ENCODE peak calls at places on chromosomes 11 and 22, in ten cellular contexts. H, J, B, N, W, I, C, M, T and U are unnamed samples.

GRCh38 chr11:36227044-36227443 is 62.2 kb downstream of the COMMD9 start:
- DNase-seq in B (no peak), H (no peak), M (no peak), C (no peak), T (no peak), J (no peak), I (no peak), W (no peak), N (no peak), U (no peak)

GRCh38 chr11:7651140-7651551 is 22.2 kb downstream of the CYB5R2 start:
- DNase-seq in T (no peak), W (no peak), I (no peak), M (no peak), B (no peak), C (no peak), H (no peak), J (no peak), N (no peak), U (peak)

GRCh38 chr11:72574046-72574445 is 100.2 kb downstream of the PDE2A start:
- DNase-seq in T (no peak), C (no peak), J (no peak), I (no peak), M (no peak), H (no peak), N (no peak), W (no peak), B (no peak), U (no peak)

GRCh38 chr11:3123761-3124733 is 41.1 kb downstream of the OSBPL5 start:
- DNase-seq in J (peak), N (no peak), W (peak), T (peak), C (peak), H (no peak), M (no peak), B (no peak), I (no peak), U (peak)

GRCh38 chr11:62546244-62546936 is at the start of gene AHNAK:
- DNase-seq in T (peak), H (peak), M (peak), B (peak), W (peak), J (peak), I (peak), N (peak), C (peak), U (peak)

GRCh38 chr11:21612326-21612725 is 580.6 kb upstream of the ANO5 start:
- DNase-seq in J (no peak), B (no peak), W (no peak), M (no peak), C (no peak), I (no peak), T (no peak), H (no peak), N (no peak), U (no peak)

GRCh38 chr22:37062366-37062655 is 10.8 kb downstream of the KCTD17 start:
- DNase-seq in B (no peak), W (no peak), I (no peak), J (no peak), H (no peak), N (no peak), M (no peak), C (no peak), T (no peak), U (no peak)

GRCh38 chr22:38824587-38824986 is 19.2 kb downstream of the NPTXR start:
- DNase-seq in J (peak), B (peak), H (peak), I (peak), C (peak), W (no peak), M (peak), T (peak), N (peak), U (peak)

GRCh38 chr22:47196881-47197701 is 434.6 kb downstream of the TBC1D22A start:
- DNase-seq in I (no peak), M (no peak), H (no peak), W (peak), J (no peak), C (no peak), T (no peak), B (peak), N (no peak), U (no peak)

GRCh38 chr22:30881361-30882180 is 87.0 kb downstream of the MORC2 start:
- DNase-seq in I (peak), J (no peak), T (no peak), M (no peak), B (no peak), H (peak), N (peak), W (no peak), C (no peak), U (no peak)

GRCh38 chr11:113874096-113874919 is 1.1 kb downstream of the USP28 start:
- DNase-seq in B (no peak), W (no peak), M (no peak), C (peak), N (no peak), I (no peak), J (peak), T (no peak), H (peak), U (no peak)

DNA sequence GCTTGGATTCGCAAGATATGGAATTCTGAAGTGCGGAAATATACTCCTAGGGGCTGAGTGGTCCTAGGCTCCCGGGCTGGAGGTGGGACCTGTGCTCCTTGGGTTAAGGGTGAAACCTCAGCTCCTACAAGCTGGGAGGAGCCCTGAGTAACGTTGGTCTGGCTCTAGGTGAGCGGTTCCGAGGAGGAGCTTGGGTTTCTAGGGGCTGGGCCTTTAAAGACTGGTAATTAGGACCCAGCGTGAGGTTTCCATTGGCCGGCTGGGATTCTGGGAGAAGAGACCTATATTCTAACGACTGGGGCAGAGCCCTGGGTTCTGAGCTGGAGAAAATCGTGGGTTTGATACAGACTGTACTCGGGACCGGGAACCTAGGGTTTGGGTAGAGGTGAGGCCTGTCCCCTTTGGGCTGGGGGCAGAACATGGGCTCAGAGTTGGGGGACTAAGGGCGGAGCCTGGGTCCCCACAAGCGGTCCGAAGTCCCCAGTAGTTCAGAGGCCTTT is 882 bp upstream of the MAP4K2 start:
- DNase-seq in M (no peak), J (peak), I (no peak), H (no peak), C (no peak), N (peak), B (peak), T (no peak), W (no peak), U (no peak)
- TF ChIP-seq CTCF in M (no peak), J (no peak), I (no peak), H (no peak), C (no peak), N (no peak), B (no peak), T (no peak), W (no peak), U (no peak)

GRCh38 chr11:61482513-61482912 is 26.0 kb upstream of the LRRC10B start:
- DNase-seq in B (peak), M (peak), I (peak), N (peak), J (no peak), H (peak), T (no peak), W (no peak), C (no peak), U (peak)
- TF ChIP-seq CTCF in B (peak), M (peak), I (peak), N (peak), J (no peak), H (peak), T (no peak), W (peak), C (peak), U (peak)

DNA sequence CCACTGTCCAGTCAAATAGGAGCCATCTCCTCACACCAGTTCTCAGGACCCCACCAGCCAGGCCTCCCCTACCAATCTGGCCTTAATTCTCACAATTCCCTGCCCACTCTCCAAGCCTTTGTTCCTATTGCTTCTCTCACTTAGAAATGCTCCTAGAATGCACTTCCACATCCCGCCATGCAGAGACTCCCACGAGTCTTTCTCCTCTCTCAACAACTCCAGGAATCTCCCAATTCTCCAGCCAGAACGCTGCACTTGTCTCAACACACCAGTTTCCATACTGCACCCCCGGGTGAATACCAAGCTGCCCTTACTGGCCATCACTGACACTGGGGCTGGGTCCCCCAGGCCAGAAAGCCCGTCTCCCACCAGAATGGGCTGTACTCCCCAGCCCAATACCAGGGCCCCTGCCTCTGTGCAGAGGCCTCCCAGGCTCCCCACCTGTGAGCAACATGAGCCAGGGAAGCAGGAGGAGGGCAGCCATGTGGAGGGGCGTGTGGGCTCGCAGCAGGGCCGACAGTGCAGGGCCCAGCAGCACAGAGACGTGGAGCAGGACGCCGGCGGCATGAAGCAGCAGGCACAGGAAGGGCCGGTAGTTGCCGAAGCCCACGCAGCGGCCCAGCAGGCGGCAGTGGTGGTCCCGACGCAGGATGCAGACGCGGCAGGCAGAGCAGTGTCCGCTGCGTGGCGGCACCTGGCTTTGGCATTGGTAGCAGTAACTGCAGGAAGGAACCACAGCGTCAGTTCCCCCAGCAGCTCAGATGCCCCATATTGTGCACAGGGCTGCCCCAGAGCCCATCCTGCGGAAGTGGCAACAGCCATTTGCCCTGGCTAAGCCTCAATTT is 2.4 kb downstream of the ZDHHC24 start:
- DNase-seq in T (peak), J (peak), I (peak), C (peak), W (no peak), B (peak), N (peak), M (peak), H (no peak), U (no peak)
- TF ChIP-seq CTCF in T (peak), J (peak), I (peak), C (peak), W (no peak), B (peak), N (peak), M (peak), H (peak), U (peak)

DNA sequence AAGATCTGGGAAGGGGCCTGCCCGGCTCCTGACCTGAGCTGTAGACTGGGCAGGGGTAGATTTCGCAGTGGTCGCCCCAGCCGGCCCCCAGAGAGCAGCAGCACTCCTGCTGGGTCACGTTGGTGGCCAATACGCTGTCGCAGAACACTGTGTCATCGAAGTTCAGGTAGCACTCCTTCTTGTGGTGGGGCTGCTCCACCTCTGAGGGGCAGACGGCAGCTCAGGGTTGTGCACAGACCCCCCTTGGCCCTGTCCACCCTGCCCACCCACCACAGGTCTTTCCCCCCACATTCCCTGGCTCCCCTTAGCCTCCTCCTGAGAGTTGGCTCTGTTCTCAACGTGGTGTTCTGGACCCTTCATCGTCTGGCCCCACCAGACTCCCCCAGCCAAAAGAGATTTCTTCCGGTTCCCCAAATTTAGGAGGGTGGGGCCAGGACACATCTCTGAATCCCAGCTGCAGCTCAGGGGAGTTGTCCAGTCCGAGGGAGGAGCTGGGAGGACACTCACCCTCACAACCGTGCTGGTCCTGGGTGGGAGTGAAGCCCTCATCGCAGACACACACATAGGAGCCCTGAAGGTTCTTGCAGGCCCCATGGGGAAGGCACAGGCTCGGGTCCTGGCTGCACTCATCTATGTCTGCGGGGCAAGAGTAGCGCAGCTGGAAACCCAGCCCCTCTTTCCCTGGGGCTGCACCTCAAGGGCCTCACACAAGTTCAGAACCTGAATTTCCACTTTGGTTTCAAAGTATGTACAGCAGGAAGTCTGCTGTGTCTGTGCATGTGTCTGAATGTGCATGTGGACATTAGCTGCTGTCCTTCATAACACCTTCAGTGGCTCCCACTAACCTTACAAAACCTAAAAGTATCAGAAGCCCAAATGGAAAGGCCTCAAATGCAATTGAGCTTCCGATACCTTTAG is 16.5 kb downstream of the SCYL1 start:
- DNase-seq in N (no peak), B (no peak), W (no peak), T (no peak), C (no peak), J (no peak), H (no peak), I (no peak), M (no peak), U (no peak)
- TF ChIP-seq CTCF in N (no peak), B (no peak), W (no peak), T (no peak), C (no peak), J (no peak), H (no peak), I (no peak), M (no peak), U (no peak)

DNA sequence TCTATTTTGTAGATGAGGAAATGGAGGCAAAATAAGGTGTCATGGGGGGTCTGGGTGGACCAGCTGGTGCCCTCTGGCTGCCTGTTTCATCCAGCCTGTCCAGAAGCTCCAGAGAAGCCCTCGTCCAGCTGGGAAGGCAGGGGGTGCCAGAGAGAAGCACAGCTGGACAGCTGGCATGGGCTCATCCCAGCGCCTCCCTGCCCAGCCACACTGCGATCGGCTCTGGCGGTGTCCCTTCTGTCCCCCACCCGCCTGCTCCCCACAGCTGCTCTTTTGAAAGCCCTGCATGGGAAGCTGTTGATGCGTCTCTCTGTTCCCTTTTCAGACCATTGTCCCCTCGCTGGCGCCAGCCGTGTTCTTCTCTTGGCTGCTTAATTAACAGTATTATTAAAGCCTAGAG is 86.5 kb downstream of the MN1 start:
- DNase-seq in M (no peak), T (no peak), C (no peak), B (no peak), W (no peak), I (no peak), J (no peak), N (peak), H (no peak), U (no peak)
- TF ChIP-seq CTCF in M (no peak), T (no peak), C (no peak), B (peak), W (no peak), I (no peak), J (no peak), N (peak), H (no peak), U (peak)

GRCh38 chr22:41597635-41597953 is 8.0 kb upstream of the PMM1 start:
- DNase-seq in M (no peak), I (no peak), T (no peak), W (no peak), J (no peak), N (no peak), B (no peak), C (no peak), H (no peak), U (no peak)
- TF ChIP-seq CTCF in M (no peak), I (peak), T (peak), W (no peak), J (no peak), N (no peak), B (no peak), C (no peak), H (no peak), U (peak)

GRCh38 chr22:43812149-43812842 is at the start of gene EFCAB6:
- DNase-seq in M (peak), C (peak), J (peak), T (peak), I (peak), H (peak), B (peak), N (peak), W (peak), U (peak)
- TF ChIP-seq CTCF in M (no peak), C (no peak), J (no peak), T (no peak), I (no peak), H (no peak), B (no peak), N (no peak), W (no peak), U (no peak)